ENCODE peak calls at places on chromosomes 12 and 14, in four cellular contexts. J is RWPE1, O is Calu3, H is neuronal stem cell. U is an unnamed sample.

GRCh38 chr12:116366824-116367223 is 89.3 kb upstream of the MED13L start:
- DNase-seq in J (no peak), H (no peak), O (no peak), U (no peak)

GRCh38 chr14:36344211-36344610 is 23.8 kb upstream of the MBIP start:
- DNase-seq in J (no peak), O (no peak), H (no peak), U (no peak)

GRCh38 chr12:125981610-125982253 is 916.5 kb downstream of the AACS start:
- DNase-seq in J (no peak), O (no peak), H (no peak), U (no peak)

GRCh38 chr14:53766106-53766505 is 190.5 kb downstream of the BMP4 start:
- DNase-seq in O (no peak), H (no peak), J (no peak), U (no peak)

GRCh38 chr14:69687963-69688649 is 76.7 kb downstream of the SUSD6 start:
- DNase-seq in J (no peak), O (no peak), H (no peak), U (no peak)

GRCh38 chr14:57533214-57533613 is 39.6 kb upstream of the CCDC198 start:
- DNase-seq in O (peak; percentile 28), H (peak; percentile 12), J (no peak), U (peak; percentile 36)

GRCh38 chr12:124721501-124722154 is 142.0 kb downstream of the SCARB1 start:
- DNase-seq in J (no peak), O (no peak), H (no peak), U (no peak)

GRCh38 chr12:23952071-23952470 is 2.6 kb upstream of the SOX5 start:
- DNase-seq in O (no peak), H (no peak), J (no peak), U (no peak)

GRCh38 chr14:51750542-51750941 is 98.8 kb downstream of the FRMD6 start:
- DNase-seq in O (no peak), J (no peak), H (no peak), U (peak; percentile 21)

GRCh38 chr14:87133073-87133815 is 859.7 kb downstream of the GALC start:
- DNase-seq in H (no peak), O (no peak), J (peak; percentile 88), U (no peak)

U was measured in A549.